ENCODE peak calls at places on chromosomes 12 and 14, in six cellular contexts. X is tibial artery, A is SJSA1, F is HepG2, Z is MG63, R is esophagus squamous epithelium. P is an unnamed sample.

GRCh38 chr14:24734917-24735500 is 101.0 kb upstream of the GZMB start:
- DNase-seq in R (no peak), F (peak; percentile 86), A (peak; percentile 19), X (peak; percentile 37), Z (no peak), P (peak; percentile 6)

GRCh38 chr12:570237-570925 is 92.9 kb downstream of the NINJ2 start:
- DNase-seq in X (peak; percentile 78), Z (peak; percentile 98), F (peak; percentile 77), R (no peak), A (peak; percentile 92), P (no peak)

GRCh38 chr14:22002860-22003284 is 329.3 kb upstream of the OR4E1 start:
- DNase-seq in R (no peak), X (no peak), F (no peak), A (no peak), Z (no peak), P (no peak)

GRCh38 chr12:120674172-120674571 is 12.8 kb upstream of the MLEC start:
- DNase-seq in Z (no peak), F (no peak), R (no peak), A (no peak), X (no peak), P (no peak)

GRCh38 chr12:46560078-46560477 is 187.5 kb upstream of the SLC38A2 start:
- DNase-seq in R (no peak), Z (no peak), A (no peak), X (no peak), F (peak; percentile 15), P (no peak)

GRCh38 chr12:19482036-19482435 is 42.7 kb downstream of the AEBP2 start:
- DNase-seq in A (no peak), Z (no peak), X (no peak), F (no peak), R (no peak), P (no peak)

GRCh38 chr12:48009471-48009870 is 5.2 kb upstream of the COL2A1 start:
- DNase-seq in F (no peak), R (no peak), A (no peak), Z (no peak), X (no peak), P (no peak)

GRCh38 chr12:16499617-16500016 is 106.3 kb downstream of the LMO3 start:
- DNase-seq in A (no peak), Z (no peak), F (no peak), X (no peak), R (no peak), P (no peak)

GRCh38 chr12:66154776-66155175 is 15.0 kb downstream of the TMBIM4 start:
- DNase-seq in F (no peak), R (no peak), Z (no peak), X (no peak), A (no peak), P (no peak)

GRCh38 chr12:117044790-117045174 is 54.4 kb downstream of the TESC start:
- DNase-seq in X (no peak), A (no peak), Z (no peak), R (no peak), F (peak; percentile 71), P (no peak)
- H3K36me3 ChIP-seq in X (no peaks in the 10 kb centered on the region), A (no peaks in the 10 kb centered on the region), Z (no peaks in the 10 kb centered on the region), R (no peaks in the 10 kb centered on the region), F (peaks cover 17% of the 10 kb centered on the region), P (no peaks in the 10 kb centered on the region)

GRCh38 chr12:8036366-8036765 is 3.9 kb downstream of the FOXJ2 start:
- DNase-seq in A (no peak), R (no peak), F (no peak), Z (no peak), X (no peak), P (no peak)

GRCh38 chr12:8037046-8037663 is 4.6 kb downstream of the FOXJ2 start:
- DNase-seq in A (no peak), F (no peak), R (no peak), X (no peak), Z (no peak), P (no peak)

GRCh38 chr12:8035440-8036010 is 3.0 kb downstream of the FOXJ2 start:
- DNase-seq in X (no peak), R (no peak), F (no peak), A (no peak), Z (no peak), P (no peak)

GRCh38 chr12:8037947-8038346 is 5.4 kb downstream of the FOXJ2 start:
- DNase-seq in X (no peak), Z (no peak), A (no peak), F (no peak), R (no peak), P (no peak)

DNA sequence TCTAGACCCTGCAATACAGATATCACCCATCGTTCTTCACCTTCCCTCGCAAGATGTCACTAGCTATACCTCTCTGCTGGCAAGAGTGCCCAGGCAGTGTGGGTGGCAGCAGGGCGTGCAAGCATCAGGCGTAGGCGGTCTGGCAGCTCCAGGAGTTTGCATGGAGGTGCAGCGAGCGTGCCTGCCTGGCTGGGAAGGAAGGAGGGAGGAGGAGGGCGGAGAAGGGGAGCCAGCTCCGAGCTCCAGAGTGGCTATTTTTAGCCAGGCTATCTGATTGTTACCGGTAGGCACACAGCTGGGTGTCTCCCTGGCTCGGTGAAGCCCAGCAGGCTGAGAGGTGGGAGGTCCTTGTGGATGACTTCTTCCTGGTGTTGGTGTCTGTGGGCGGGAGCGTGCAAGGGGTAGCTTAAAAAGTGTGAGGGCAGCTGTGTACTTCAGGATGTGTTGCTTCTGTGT is 6.2 kb downstream of the FOXJ2 start:
- DNase-seq in F (no peak), Z (peak; percentile 23), A (peak; percentile 51), R (no peak), X (no peak), P (no peak)
- H3K4me3 ChIP-seq in F (no peak overlapping the region), Z (no peak overlapping the region), A (no peak overlapping the region), R (peak overlapping the region; percentile 54), X (peak overlapping the region; percentile 21), P (peak overlapping the region; percentile 15)

GRCh38 chr12:49025463-49025862 is 6.9 kb upstream of the PRKAG1 start:
- DNase-seq in A (no peak), Z (no peak), R (no peak), F (no peak), X (no peak), P (no peak)

GRCh38 chr12:49028666-49029275 is 10.2 kb upstream of the PRKAG1 start:
- DNase-seq in Z (no peak), F (no peak), A (no peak), R (no peak), X (no peak), P (no peak)

GRCh38 chr12:49026101-49026500 is 7.5 kb upstream of the PRKAG1 start:
- DNase-seq in X (no peak), R (no peak), Z (no peak), A (no peak), F (no peak), P (no peak)

GRCh38 chr12:49027846-49028245 is 9.3 kb upstream of the PRKAG1 start:
- DNase-seq in R (no peak), Z (no peak), A (no peak), X (no peak), F (no peak), P (no peak)

DNA sequence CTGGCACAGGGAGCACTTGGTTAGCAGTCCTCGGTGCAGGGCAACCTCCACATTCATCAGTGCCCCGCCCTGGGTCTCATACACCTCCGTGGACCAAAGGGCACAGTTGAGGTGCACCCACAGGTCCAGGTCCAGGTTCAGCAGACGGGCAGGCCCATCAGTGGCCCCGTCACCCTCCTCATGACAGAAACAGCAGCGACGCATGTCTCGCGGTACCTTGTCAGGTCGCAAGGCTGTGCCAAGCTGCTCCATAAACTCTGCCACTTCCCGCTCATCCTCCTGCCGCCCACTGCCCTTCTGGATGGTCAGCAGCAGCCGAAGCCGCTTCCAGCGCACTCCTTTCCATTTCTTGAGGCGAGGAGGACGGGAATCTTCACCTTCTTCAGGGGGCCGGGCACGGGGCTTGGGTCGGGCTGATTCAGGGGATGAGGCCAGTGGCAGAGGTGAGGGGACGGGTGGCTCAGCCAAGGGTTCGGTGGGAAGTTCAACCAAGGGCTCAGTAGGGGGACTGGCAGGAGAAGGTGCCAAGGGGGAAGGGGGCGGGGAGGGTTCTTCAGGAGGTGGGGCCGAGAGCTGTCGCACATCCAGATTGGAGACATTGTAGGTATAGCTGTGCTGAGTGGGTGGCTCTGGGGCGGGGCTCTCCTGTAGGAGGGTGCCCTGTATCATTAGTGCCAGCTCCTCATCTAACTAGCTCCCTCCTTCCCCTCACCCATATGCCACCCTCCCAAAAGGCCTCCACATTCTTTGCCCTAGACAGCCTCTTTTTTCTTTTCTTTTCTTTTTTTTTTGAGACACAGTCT is 8.3 kb upstream of the PRKAG1 start:
- DNase-seq in R (no peak), A (no peak), Z (no peak), F (no peak), X (no peak), P (no peak)
- H3K36me3 ChIP-seq in R (peaks cover 100% of the 10 kb centered on the region), A (peaks cover 92% of the 10 kb centered on the region), Z (peaks cover 70% of the 10 kb centered on the region), F (peaks cover 86% of the 10 kb centered on the region), X (peaks cover 98% of the 10 kb centered on the region), P (peaks cover 52% of the 10 kb centered on the region)

GRCh38 chr12:107458163-107458562 is 227.4 kb upstream of the PWP1 start:
- DNase-seq in R (no peak), F (no peak), X (no peak), A (no peak), Z (no peak), P (no peak)

GRCh38 chr12:107459649-107460048 is 225.9 kb upstream of the PWP1 start:
- DNase-seq in Z (no peak), A (no peak), R (no peak), F (no peak), X (no peak), P (no peak)

GRCh38 chr12:107462428-107463332 is 222.9 kb upstream of the PWP1 start:
- DNase-seq in R (no peak), X (no peak), A (no peak), F (no peak), Z (no peak), P (no peak)

GRCh38 chr12:107458990-107459389 is 226.6 kb upstream of the PWP1 start:
- DNase-seq in R (no peak), Z (no peak), A (no peak), X (no peak), F (no peak), P (no peak)

GRCh38 chr12:107461222-107461980 is 224.2 kb upstream of the PWP1 start:
- DNase-seq in A (peak; percentile 95), F (no peak), R (no peak), X (no peak), Z (peak; percentile 88), P (peak; percentile 11)
- H3K4me3 ChIP-seq in A (no peak overlapping the region), F (no peak overlapping the region), R (no peak overlapping the region), X (no peak overlapping the region), Z (no peak overlapping the region), P (no peak overlapping the region)

GRCh38 chr14:102885686-102886447 is 36.6 kb upstream of the AMN start:
- DNase-seq in R (no peak), X (no peak), F (no peak), Z (no peak), A (no peak), P (no peak)
- H3K36me3 ChIP-seq in R (peaks cover 68% of the 10 kb centered on the region), X (peaks cover 48% of the 10 kb centered on the region), F (peaks cover 6% of the 10 kb centered on the region), Z (no peaks in the 10 kb centered on the region), A (peaks cover 44% of the 10 kb centered on the region), P (peaks cover 7% of the 10 kb centered on the region)